ENCODE peak calls at places on chromosomes 5 and 9, in six cellular contexts. O, M, S, W, K and A are unnamed samples.

GRCh38 chr5:97094579-97095317 is 47.7 kb downstream of the LIX1 start:
- DNase-seq in O (no peak), M (no peak), S (no peak), W (no peak), K (no peak), A (no peak)

GRCh38 chr5:145056805-145057204 is 778.3 kb downstream of the PRELID2 start:
- DNase-seq in O (peak), M (no peak), S (no peak), W (no peak), K (no peak), A (no peak)

GRCh38 chr9:116471093-116471906 is 215.8 kb upstream of the TRIM32 start:
- DNase-seq in O (peak), M (peak), S (no peak), W (no peak), K (no peak), A (no peak)

GRCh38 chr5:133665571-133665970 is 53.2 kb upstream of the FSTL4 start:
- DNase-seq in O (no peak), M (no peak), S (no peak), W (no peak), K (no peak), A (no peak)

GRCh38 chr5:130198927-130199326 is 294.7 kb downstream of the CHSY3 start:
- DNase-seq in O (peak), M (no peak), S (no peak), W (no peak), K (peak), A (no peak)

GRCh38 chr9:123933801-123934200 is 3.9 kb upstream of the DENND1A start:
- DNase-seq in O (no peak), M (no peak), S (no peak), W (no peak), K (no peak), A (no peak)

GRCh38 chr9:109534151-109534550 is 36.0 kb upstream of the PTPN3 start:
- DNase-seq in O (no peak), M (no peak), S (no peak), W (no peak), K (no peak), A (no peak)

GRCh38 chr9:71819115-71819739 is 50.9 kb upstream of the CEMIP2 start:
- DNase-seq in O (no peak), M (peak), S (peak), W (peak), K (no peak), A (no peak)

GRCh38 chr5:154397652-154398406 is 48.0 kb upstream of the SAP30L start:
- DNase-seq in O (no peak), M (no peak), S (no peak), W (no peak), K (no peak), A (no peak)

GRCh38 chr5:124080256-124080655 is 568.3 kb downstream of the CSNK1G3 start:
- DNase-seq in O (no peak), M (no peak), S (no peak), W (no peak), K (no peak), A (no peak)

GRCh38 chr9:33453286-33453882 is 6.0 kb upstream of the AQP3 start:
- DNase-seq in O (no peak), M (no peak), S (no peak), W (peak), K (no peak), A (no peak)

GRCh38 chr5:163504091-163504931 is 1.1 kb upstream of the MAT2B start:
- DNase-seq in O (peak), M (peak), S (no peak), W (peak), K (no peak), A (peak)

GRCh38 chr5:96146675-96147074 is 185.0 kb upstream of the ELL2 start:
- DNase-seq in O (peak), M (no peak), S (no peak), W (no peak), K (no peak), A (no peak)

GRCh38 chr9:118721276-118721675 is 648.0 kb downstream of the BRINP1 start:
- DNase-seq in O (no peak), M (no peak), S (no peak), W (no peak), K (no peak), A (no peak)

GRCh38 chr5:10103098-10103497 is 146.6 kb downstream of the ATPSCKMT start:
- DNase-seq in O (no peak), M (no peak), S (no peak), W (no peak), K (no peak), A (no peak)

GRCh38 chr5:40841068-40841805 is at the start of gene CARD6:
- DNase-seq in O (no peak), M (no peak), S (no peak), W (no peak), K (no peak), A (no peak)

GRCh38 chr5:38979535-38979934 is 94.7 kb downstream of the RICTOR start:
- DNase-seq in O (no peak), M (no peak), S (no peak), W (no peak), K (peak), A (no peak)

GRCh38 chr5:56816546-56817081 is 1.3 kb downstream of the MAP3K1 start:
- DNase-seq in O (peak), M (peak), S (peak), W (peak), K (no peak), A (peak)

GRCh38 chr9:99360026-99360425 is 137.9 kb downstream of the SEC61B start:
- DNase-seq in O (no peak), M (no peak), S (no peak), W (no peak), K (no peak), A (no peak)

GRCh38 chr9:27469583-27469982 is 54.5 kb upstream of the IFNK start:
- DNase-seq in O (no peak), M (no peak), S (no peak), W (no peak), K (no peak), A (no peak)

GRCh38 chr5:9421823-9422354 is 124.0 kb downstream of the SEMA5A start:
- DNase-seq in O (no peak), M (no peak), S (no peak), W (no peak), K (peak), A (no peak)

GRCh38 chr9:127500862-127501261 is 49.6 kb downstream of the LRSAM1 start:
- DNase-seq in O (no peak), M (no peak), S (no peak), W (no peak), K (no peak), A (no peak)

GRCh38 chr9:4298255-4299005 is 1.4 kb downstream of the GLIS3 start:
- DNase-seq in O (no peak), M (peak), S (no peak), W (peak), K (no peak), A (no peak)

GRCh38 chr5:113034182-113034773 is 57.7 kb downstream of the DCP2 start:
- DNase-seq in O (peak), M (no peak), S (no peak), W (no peak), K (no peak), A (no peak)

GRCh38 chr9:79581794-79582193 is 10.0 kb downstream of the TLE4 start:
- DNase-seq in O (peak), M (no peak), S (peak), W (peak), K (no peak), A (no peak)

GRCh38 chr9:136741885-136742568 is 713 bp downstream of the LCN10 start:
- DNase-seq in O (no peak), M (no peak), S (no peak), W (no peak), K (no peak), A (peak)

GRCh38 chr9:125409637-125410521 is 148.3 kb downstream of the GAPVD1 start:
- DNase-seq in O (peak), M (no peak), S (peak), W (no peak), K (no peak), A (no peak)

GRCh38 chr5:137461636-137462596 is 37.2 kb downstream of the SPOCK1 start:
- DNase-seq in O (no peak), M (no peak), S (no peak), W (no peak), K (no peak), A (no peak)

GRCh38 chr9:18297532-18297872 is 176.5 kb upstream of the ADAMTSL1 start:
- DNase-seq in O (peak), M (no peak), S (no peak), W (no peak), K (no peak), A (no peak)

GRCh38 chr9:6739218-6739617 is 18.6 kb upstream of the KDM4C start:
- DNase-seq in O (no peak), M (no peak), S (no peak), W (no peak), K (no peak), A (no peak)

GRCh38 chr5:73451218-73452130 is 2.9 kb upstream of the FOXD1 start:
- DNase-seq in O (no peak), M (peak), S (peak), W (peak), K (no peak), A (peak)

GRCh38 chr5:73448451-73449136 is at the start of gene FOXD1:
- DNase-seq in O (peak), M (peak), S (no peak), W (peak), K (no peak), A (peak)

GRCh38 chr5:30596495-30597064 is 596.9 kb upstream of the CDH6 start:
- DNase-seq in O (no peak), M (no peak), S (no peak), W (no peak), K (no peak), A (no peak)

GRCh38 chr5:38789134-38789533 is 56.7 kb upstream of the OSMR start:
- DNase-seq in O (no peak), M (no peak), S (no peak), W (no peak), K (no peak), A (no peak)

GRCh38 chr5:32909207-32909606 is 198.1 kb downstream of the NPR3 start:
- DNase-seq in O (peak), M (no peak), S (no peak), W (no peak), K (no peak), A (no peak)

GRCh38 chr9:94611638-94612068 is 18.0 kb upstream of the FBP2 start:
- DNase-seq in O (no peak), M (no peak), S (no peak), W (no peak), K (no peak), A (no peak)

DNA sequence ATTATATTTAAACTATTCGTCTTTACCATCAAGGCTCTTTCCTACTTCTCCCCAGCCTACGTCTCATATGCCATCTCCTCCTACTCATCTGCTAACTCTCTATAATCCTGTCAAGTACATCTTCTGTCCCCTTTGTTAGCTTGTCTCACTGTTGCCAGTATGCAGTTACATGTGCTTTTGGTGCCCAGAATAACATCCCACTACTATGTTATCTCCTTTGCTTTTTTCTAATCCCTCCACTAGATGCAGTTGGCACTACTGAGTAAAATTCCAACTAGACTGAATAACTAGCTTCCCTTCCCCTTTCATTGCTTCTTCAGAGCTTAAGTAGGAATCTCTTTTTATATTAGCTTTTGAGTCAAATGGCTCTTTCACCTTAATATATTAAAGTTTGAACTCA is 3.0 kb upstream of the ARRDC3 start:
- DNase-seq in O (no peak), M (no peak), S (no peak), W (no peak), K (no peak), A (no peak)
- TF ChIP-seq CTCF in O (no peak), M (no peak), S (no peak), W (no peak), K (no peak), A (no peak)

DNA sequence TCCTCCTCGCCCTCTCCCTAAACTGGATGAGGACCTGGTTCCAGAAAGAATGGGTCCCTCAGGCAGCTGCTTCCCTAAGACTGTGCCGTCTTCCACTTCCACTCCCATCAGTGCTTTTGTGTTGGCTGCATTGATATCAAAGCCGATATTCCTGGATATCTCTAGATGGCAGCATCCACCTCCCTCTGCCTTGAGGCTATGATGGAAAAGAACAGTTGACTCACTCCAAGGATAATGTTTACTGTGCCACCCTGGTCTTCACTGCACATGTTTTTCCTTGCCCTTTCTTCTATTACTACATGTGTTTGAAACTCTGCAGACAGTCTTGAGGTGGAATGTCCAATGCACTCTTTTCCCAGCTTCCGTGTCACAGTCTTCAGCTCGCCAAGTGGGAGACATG is 211.6 kb downstream of the MAST4 start:
- DNase-seq in O (peak), M (no peak), S (no peak), W (no peak), K (peak), A (no peak)
- TF ChIP-seq CTCF in O (peak), M (no peak), S (no peak), W (no peak), K (peak), A (no peak)

GRCh38 chr9:120336753-120337090 is 243.2 kb downstream of the CDK5RAP2 start:
- DNase-seq in O (no peak), M (no peak), S (no peak), W (no peak), K (no peak), A (no peak)
- TF ChIP-seq CTCF in O (no peak), M (no peak), S (no peak), W (no peak), K (no peak), A (no peak)

GRCh38 chr5:19608434-19608833 is 379.6 kb downstream of the CDH18 start:
- DNase-seq in O (peak), M (no peak), S (no peak), W (no peak), K (peak), A (no peak)
- TF ChIP-seq CTCF in O (peak), M (peak), S (no peak), W (no peak), K (peak), A (no peak)

DNA sequence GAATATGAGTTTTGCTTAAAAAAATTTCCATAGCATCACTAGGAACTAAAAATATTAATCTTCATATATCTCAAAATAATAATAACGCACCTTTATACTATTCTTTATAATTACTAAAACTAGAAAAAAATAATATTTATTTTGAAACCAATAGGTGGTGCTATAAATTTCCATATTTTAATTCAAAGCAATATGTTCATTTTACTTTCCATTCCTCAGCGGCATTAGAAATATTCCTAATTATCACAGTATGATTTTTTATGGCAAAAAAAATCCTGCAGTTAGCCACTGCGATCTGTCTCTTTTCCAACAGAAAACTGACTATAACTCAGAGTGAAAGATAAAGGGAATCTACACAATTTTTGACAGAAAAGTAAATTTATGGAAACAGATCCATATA is 167.4 kb upstream of the MPDZ start:
- DNase-seq in O (no peak), M (no peak), S (no peak), W (no peak), K (no peak), A (no peak)
- TF ChIP-seq CTCF in O (peak), M (peak), S (no peak), W (no peak), K (no peak), A (no peak)

GRCh38 chr9:131887680-131888079 is 147.8 kb upstream of the RAPGEF1 start:
- DNase-seq in O (no peak), M (no peak), S (no peak), W (no peak), K (no peak), A (no peak)
- TF ChIP-seq CTCF in O (no peak), M (no peak), S (no peak), W (no peak), K (no peak), A (no peak)

GRCh38 chr5:86118542-86118941 is 499.2 kb upstream of the COX7C start:
- DNase-seq in O (no peak), M (no peak), S (no peak), W (no peak), K (no peak), A (no peak)
- TF ChIP-seq CTCF in O (no peak), M (peak), S (no peak), W (no peak), K (no peak), A (no peak)

GRCh38 chr9:121935744-121936143 is 157.4 kb downstream of the TTLL11 start:
- DNase-seq in O (no peak), M (no peak), S (no peak), W (no peak), K (no peak), A (no peak)
- TF ChIP-seq CTCF in O (no peak), M (no peak), S (no peak), W (no peak), K (no peak), A (no peak)

GRCh38 chr9:101795147-101795546 is 56.7 kb upstream of the GRIN3A start:
- DNase-seq in O (no peak), M (no peak), S (no peak), W (no peak), K (no peak), A (no peak)
- TF ChIP-seq CTCF in O (no peak), M (no peak), S (no peak), W (no peak), K (no peak), A (no peak)

DNA sequence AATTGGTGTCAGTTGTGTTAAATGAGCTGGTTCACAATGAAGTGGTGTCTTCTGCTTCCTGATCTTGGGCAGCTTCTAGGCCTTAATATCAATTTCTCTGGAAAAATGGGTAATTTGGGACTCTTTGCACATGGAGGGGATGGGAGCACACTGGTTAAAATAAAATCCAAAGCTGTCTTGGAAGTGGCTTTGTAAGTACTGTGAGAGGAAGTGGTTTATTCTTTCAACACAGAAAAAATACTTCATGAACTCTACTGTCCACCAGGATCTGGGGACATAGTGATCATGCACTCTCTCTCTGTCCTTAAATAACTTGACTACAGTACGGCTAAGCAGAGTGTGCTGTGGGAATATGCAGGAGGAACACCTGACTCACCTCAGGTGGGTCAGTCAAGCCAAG is 2.4 kb downstream of the PCYOX1L start:
- DNase-seq in O (no peak), M (no peak), S (no peak), W (no peak), K (no peak), A (no peak)
- TF ChIP-seq CTCF in O (no peak), M (no peak), S (no peak), W (no peak), K (no peak), A (no peak)